ENCODE peak calls at places on chromosome 21, in ten cellular contexts. O, H, L, B, P, Y, G, Q, S and E are unnamed samples. For H3K4me1, the result is how much of the 10 kb centered on the place peaks cover.

GRCh38 chr21:15062566-15062965 is 2.2 kb downstream of the NRIP1 start:
- DNase-seq in Y (no peak), P (no peak), G (no peak), O (no peak), L (no peak), S (peak), B (no peak), Q (no peak), H (no peak), E (no peak)

GRCh38 chr21:17492415-17493168 is 20.3 kb upstream of the CXADR start:
- DNase-seq in G (no peak), S (no peak), O (no peak), H (no peak), Y (no peak), Q (no peak), B (peak), L (no peak), P (no peak), E (no peak)

GRCh38 chr21:35198004-35198403 is 148.9 kb upstream of the RUNX1 start:
- DNase-seq in P (no peak), B (peak), G (no peak), Q (no peak), O (no peak), Y (no peak), S (no peak), H (no peak), L (no peak), E (no peak)

GRCh38 chr21:40852563-40852962 is 5.6 kb upstream of the DSCAM start:
- DNase-seq in B (no peak), G (no peak), L (no peak), Y (no peak), S (no peak), H (no peak), O (no peak), P (no peak), Q (peak), E (no peak)

GRCh38 chr21:30567617-30568016 is 6.5 kb upstream of the KRTAP19-7 start:
- DNase-seq in Y (no peak), L (no peak), Q (no peak), B (no peak), P (no peak), O (no peak), S (no peak), G (no peak), H (no peak), E (no peak)

GRCh38 chr21:32134441-32135159 is 144.2 kb downstream of the MIS18A start:
- DNase-seq in O (no peak), G (no peak), H (no peak), Y (no peak), B (no peak), P (peak), Q (no peak), L (no peak), S (no peak), E (no peak)

GRCh38 chr21:34545079-34545884 is 33.3 kb upstream of the KCNE1 start:
- DNase-seq in S (no peak), P (no peak), O (peak), H (no peak), L (no peak), B (peak), G (no peak), Q (peak), Y (no peak), E (peak)

GRCh38 chr21:22120616-22121266 is 1122.5 kb downstream of the NCAM2 start:
- DNase-seq in G (no peak), H (no peak), Q (peak), L (no peak), O (no peak), B (peak), Y (no peak), S (peak), P (peak), E (peak)

GRCh38 chr21:32186843-32187242 is 92.0 kb downstream of the MIS18A start:
- DNase-seq in O (no peak), B (no peak), H (no peak), P (no peak), S (no peak), G (no peak), Y (no peak), L (no peak), Q (no peak), E (no peak)

GRCh38 chr21:41227357-41228005 is 59.5 kb downstream of the BACE2 start:
- DNase-seq in H (no peak), P (no peak), Q (no peak), B (no peak), S (no peak), Y (peak), G (no peak), O (no peak), L (no peak), E (no peak)

GRCh38 chr21:25647632-25648031 is 8.6 kb downstream of the JAM2 start:
- DNase-seq in Q (no peak), L (no peak), G (no peak), B (no peak), Y (no peak), P (no peak), O (no peak), S (no peak), H (no peak), E (no peak)

GRCh38 chr21:29303301-29303700 is 4.6 kb downstream of the BACH1 start:
- DNase-seq in Q (no peak), O (no peak), P (no peak), S (no peak), G (no peak), H (no peak), B (no peak), Y (no peak), L (no peak), E (no peak)

GRCh38 chr21:29300547-29301138 is 1.9 kb downstream of the BACH1 start:
- DNase-seq in P (no peak), Q (no peak), Y (no peak), O (no peak), S (no peak), G (no peak), H (no peak), L (no peak), B (no peak), E (no peak)

GRCh38 chr21:29304577-29304976 is 5.9 kb downstream of the BACH1 start:
- DNase-seq in L (no peak), P (no peak), H (no peak), Q (no peak), Y (no peak), B (no peak), S (no peak), O (no peak), G (no peak), E (no peak)

GRCh38 chr21:29301703-29302102 is 3.0 kb downstream of the BACH1 start:
- DNase-seq in L (no peak), Q (no peak), Y (no peak), S (no peak), G (no peak), O (no peak), P (no peak), H (no peak), B (no peak), E (peak)

DNA sequence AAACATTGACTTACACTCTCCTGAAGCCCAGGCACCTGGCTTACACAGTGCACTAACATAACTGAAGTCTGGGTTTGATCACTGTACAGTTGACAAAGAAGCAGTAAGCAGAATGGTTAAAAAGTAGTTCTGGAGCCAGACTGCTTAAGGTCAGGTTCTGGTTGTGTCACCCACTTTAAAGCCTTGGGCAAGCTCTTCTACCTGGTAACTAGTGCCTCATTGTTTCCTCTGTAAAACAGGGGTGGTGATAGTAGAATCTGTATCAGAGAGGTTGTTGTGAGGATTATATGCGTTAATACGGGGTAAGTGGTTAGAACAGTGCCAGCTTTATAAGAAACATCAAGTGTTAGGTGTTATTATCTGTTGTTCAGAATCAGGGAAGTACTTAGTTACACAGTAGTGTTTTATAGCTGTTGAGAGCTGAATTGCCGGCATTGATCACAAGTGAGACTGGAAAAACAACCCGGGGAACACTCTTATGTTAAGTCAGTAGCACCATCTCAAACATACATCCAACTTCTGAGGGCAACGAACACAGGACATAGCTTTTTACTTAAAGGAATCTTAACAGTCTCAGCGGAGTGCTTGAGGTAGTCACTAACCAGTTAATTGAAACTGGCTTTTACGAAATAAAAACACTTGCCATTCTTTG is 3.7 kb downstream of the BACH1 start:
- DNase-seq in O (no peak), G (no peak), Y (no peak), P (no peak), L (no peak), S (no peak), H (no peak), B (peak), Q (no peak), E (no peak)
- H3K27ac ChIP-seq in O (peak), G (peak), Y (no peak), P (no peak), L (no peak), S (peak), H (peak), B (peak), Q (no peak), E (peak)

GRCh38 chr21:37452222-37452621 is 85.6 kb downstream of the DYRK1A start:
- DNase-seq in S (peak), Q (no peak), L (no peak), Y (no peak), G (no peak), P (no peak), H (no peak), O (no peak), B (peak), E (no peak)
- H3K4me1 ChIP-seq in S (under half), Q (half or more), L (half or more), Y (under half), G (under half), P (under half), H (under half), O (under half), B (under half), E (under half)

DNA sequence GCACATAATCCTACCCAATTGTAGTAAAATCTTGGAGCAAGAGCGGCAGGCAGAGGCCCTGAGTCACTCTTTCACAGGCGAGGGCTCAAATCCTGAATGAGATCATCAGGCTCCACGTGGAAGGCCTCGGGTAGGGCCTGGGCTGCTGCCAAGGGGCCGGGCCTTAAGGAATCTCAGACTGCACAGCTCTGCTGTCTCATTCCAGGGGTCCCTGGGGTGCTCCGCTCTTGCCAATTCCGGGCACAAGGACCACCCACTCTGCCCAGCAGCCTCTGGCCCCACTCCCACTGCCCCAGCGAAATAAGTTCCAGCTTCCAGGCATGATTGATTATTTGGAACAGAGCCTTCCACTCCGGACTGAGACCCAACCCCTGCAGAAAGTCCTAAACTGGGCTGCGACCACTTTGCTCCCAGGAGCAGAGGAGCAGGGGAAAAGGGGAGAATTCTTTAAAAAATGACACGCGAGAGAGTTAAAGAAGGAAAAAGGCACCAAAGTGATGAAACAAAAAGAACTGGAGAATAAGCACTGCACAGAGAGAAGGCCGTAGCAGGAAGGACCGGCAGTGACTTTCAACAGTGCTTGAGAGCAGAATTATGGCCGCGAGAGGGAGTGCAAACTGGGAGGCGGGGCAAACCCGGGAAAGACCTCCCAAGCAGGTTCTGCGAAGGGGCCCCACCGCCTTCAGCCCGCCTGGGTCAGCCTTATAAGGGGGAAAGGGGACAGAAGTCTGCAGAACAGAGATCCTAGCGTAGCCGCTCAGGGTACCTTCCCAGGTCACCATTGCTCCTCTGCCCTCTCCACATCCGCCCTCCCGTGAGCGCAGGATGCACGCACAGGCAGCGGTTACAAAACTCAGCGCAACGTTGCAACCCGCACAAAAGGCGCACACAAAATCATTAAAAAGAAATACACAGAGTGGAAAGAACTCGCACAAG is 2.0 kb downstream of the ADAMTS1 start:
- DNase-seq in H (peak), L (peak), O (peak), G (peak), B (peak), P (peak), S (peak), Y (peak), Q (peak), E (peak)
- TF ChIP-seq CTCF in H (no peak), L (no peak), O (peak), G (no peak), B (peak), P (peak), S (peak), Y (no peak), Q (peak), E (peak)

DNA sequence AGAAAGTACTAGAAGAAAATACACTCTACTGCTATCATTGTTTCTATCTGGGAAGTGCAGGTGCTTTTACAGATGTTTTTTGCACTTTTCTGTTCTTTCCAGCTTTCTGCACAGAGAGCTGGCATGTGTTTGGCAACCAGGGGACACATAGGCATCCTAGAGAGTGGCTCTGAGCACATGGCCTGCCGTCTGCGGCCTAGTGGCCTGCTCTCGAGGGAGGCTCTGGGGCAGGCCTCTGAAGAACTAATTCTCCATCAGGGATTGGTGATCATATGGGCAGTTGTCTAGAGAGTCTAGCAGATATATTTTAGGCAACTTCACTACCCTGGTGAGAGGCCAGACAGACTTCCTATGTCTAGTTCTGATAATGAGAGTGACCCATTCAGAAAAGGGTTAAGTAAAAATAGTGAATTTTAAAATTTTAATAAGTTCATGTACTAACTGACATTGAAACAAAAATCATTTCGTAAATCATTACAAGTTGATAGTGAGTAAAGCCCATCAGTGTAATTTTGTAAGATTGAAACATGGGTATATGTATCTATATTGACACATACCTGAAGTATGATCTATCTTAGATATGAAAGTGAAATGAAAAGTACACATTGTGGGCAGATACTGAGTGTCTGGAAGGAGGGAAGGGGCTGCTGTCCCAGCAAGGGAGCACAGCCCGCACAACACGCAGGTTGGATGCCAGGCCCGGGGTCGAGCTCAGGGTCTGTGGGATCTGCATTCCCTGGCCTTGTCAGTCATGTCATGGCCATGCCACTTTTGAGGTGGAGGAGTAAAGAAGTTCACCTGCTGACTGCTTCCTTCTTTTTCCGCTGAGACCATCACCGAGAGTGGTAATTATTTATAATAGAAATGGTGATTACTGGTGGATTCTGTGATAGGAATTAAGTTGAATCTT is 79.8 kb downstream of the PCBP3 start:
- DNase-seq in P (no peak), Y (no peak), L (no peak), H (no peak), Q (no peak), O (no peak), G (no peak), B (no peak), S (no peak), E (no peak)
- H3K27ac ChIP-seq in P (no peak), Y (no peak), L (no peak), H (no peak), Q (no peak), O (no peak), G (no peak), B (no peak), S (no peak), E (no peak)

DNA sequence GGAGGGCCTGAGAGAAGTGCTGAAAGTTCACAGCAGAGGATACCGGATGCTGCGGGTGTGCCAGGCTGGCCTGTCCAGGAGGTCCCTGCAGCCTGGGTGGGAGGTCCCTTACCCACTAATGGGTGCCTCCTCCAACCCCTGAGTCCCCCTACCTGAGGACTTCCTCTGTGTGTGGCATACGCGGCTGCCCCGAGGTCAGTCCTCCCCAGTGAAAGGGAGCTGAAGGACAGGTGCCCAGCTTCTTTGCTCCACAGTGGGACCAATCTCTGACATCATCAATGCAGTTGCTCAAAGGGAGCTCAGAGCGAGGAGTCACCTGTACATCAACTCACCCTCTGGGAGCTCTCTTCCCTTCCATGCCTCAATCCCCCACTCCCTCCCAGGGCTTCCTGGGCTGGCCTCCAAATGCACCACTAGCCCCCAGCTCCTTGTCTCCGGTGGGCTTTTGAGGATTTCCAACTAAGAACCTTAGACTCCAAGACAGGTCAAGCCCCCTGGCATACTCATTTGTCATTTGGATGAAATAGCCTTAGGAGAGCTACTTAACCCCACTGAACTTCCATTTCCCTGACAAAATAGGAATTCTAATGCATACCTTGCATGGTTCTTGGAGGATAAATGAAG is 53.9 kb downstream of the PDE9A start:
- DNase-seq in O (peak), S (no peak), Y (peak), H (no peak), Q (no peak), L (no peak), G (no peak), B (no peak), P (no peak), E (no peak)
- H3K4me1 ChIP-seq in O (under half), S (under half), Y (under half), H (under half), Q (under half), L (under half), G (under half), B (under half), P (under half), E (under half)

GRCh38 chr21:46349134-46349760 is 25.3 kb downstream of the PCNT start:
- DNase-seq in L (no peak), P (no peak), H (no peak), B (no peak), G (no peak), O (no peak), Q (no peak), S (no peak), Y (no peak), E (no peak)

GRCh38 chr21:46346296-46347202 is 22.6 kb downstream of the PCNT start:
- DNase-seq in B (no peak), G (no peak), O (no peak), P (no peak), H (no peak), Q (no peak), L (peak), S (no peak), Y (no peak), E (no peak)

GRCh38 chr21:46347203-46347550 is 23.2 kb downstream of the PCNT start:
- DNase-seq in L (no peak), B (no peak), P (no peak), S (no peak), G (no peak), O (no peak), Y (no peak), H (no peak), Q (no peak), E (no peak)

GRCh38 chr21:46345861-46346260 is 21.9 kb downstream of the PCNT start:
- DNase-seq in L (no peak), S (no peak), B (no peak), H (no peak), O (no peak), P (no peak), Y (no peak), G (peak), Q (no peak), E (no peak)

GRCh38 chr21:46347791-46348381 is 23.9 kb downstream of the PCNT start:
- DNase-seq in B (no peak), P (no peak), O (no peak), L (peak), G (no peak), H (no peak), S (no peak), Y (no peak), Q (no peak), E (no peak)
- TF ChIP-seq CTCF in B (no peak), P (peak), O (no peak), L (peak), G (no peak), H (no peak), S (no peak), Y (no peak), Q (no peak), E (peak)

DNA sequence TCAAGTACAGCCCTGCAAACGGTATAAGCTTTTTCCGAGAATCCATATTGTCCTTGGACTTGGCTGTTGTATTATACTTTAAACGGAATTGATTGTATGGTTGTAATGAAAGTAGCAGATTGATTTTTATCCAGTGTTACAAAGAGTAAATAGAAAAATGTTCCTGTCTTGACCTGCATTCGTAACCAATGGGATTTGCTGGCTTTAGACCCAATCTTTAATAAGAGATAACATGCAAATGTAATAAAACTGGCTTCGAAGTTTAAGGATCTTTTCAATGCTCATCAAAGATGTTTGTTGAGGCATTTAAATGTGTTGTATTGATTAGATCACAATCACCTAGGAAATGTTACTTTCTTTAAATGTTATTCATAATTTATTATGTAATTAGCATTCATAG is 574.9 kb downstream of the USP25 start:
- DNase-seq in S (no peak), Q (no peak), Y (no peak), P (no peak), L (no peak), G (no peak), B (no peak), H (no peak), O (no peak), E (no peak)
- H3K27ac ChIP-seq in S (no peak), Q (no peak), Y (no peak), P (no peak), L (no peak), G (no peak), B (no peak), H (peak), O (no peak), E (no peak)

GRCh38 chr21:38819719-38820147 is 14.0 kb downstream of the ETS2 start:
- DNase-seq in G (no peak), S (no peak), H (no peak), Y (no peak), B (peak), O (no peak), P (no peak), Q (no peak), L (no peak), E (no peak)
- H3K4me1 ChIP-seq in G (under half), S (under half), H (under half), Y (under half), B (under half), O (under half), P (under half), Q (under half), L (under half), E (under half)